ENCODE peak calls at places on chromosome 4, in four cellular contexts. L is activated T-cell treated with anti-CD3 and anti-CD28 coated beads for 4 hours, F is neural crest cell, N is WTC11. D is an unnamed sample.

GRCh38 chr4:5826437-5827107 is 66.3 kb downstream of the CRMP1 start:
- DNase-seq in L (no peak), F (no peak), N (no peak), D (no peak)

GRCh38 chr4:76339364-76339763 is 32.8 kb downstream of the STBD1 start:
- DNase-seq in N (no peak), F (no peak), L (no peak), D (no peak)

GRCh38 chr4:4782969-4783368 is 76.5 kb upstream of the MSX1 start:
- DNase-seq in F (no peak), N (no peak), L (no peak), D (no peak)

GRCh38 chr4:38857354-38858096 is 908 bp upstream of the TLR6 start:
- DNase-seq in L (no peak), N (no peak), F (no peak), D (peak)

GRCh38 chr4:7661846-7662506 is 227.2 kb upstream of the PSAPL1 start:
- DNase-seq in L (no peak), F (no peak), N (no peak), D (no peak)

GRCh38 chr4:168654206-168655174 is 157.6 kb downstream of the PALLD start:
- DNase-seq in F (no peak), N (peak), L (no peak), D (no peak)

GRCh38 chr4:170226288-170226687 is 136.5 kb upstream of the AADAT start:
- DNase-seq in L (no peak), F (no peak), N (no peak), D (no peak)

GRCh38 chr4:129223955-129224354 is 128.0 kb downstream of the C4orf33 start:
- DNase-seq in F (no peak), N (no peak), L (no peak), D (no peak)

GRCh38 chr4:99612281-99612680 is 37.7 kb downstream of the MTTP start:
- DNase-seq in N (no peak), L (no peak), F (no peak), D (no peak)

GRCh38 chr4:54213001-54213400 is 16.1 kb upstream of the PDGFRA start:
- DNase-seq in N (no peak), L (no peak), F (no peak), D (no peak)

GRCh38 chr4:79311279-79311678 is 14.6 kb downstream of the NAA11 start:
- DNase-seq in N (no peak), L (no peak), F (no peak), D (no peak)

GRCh38 chr4:138522366-138522765 is 280.2 kb upstream of the SLC7A11 start:
- DNase-seq in L (no peak), F (no peak), N (no peak), D (no peak)

GRCh38 chr4:73603307-73603710 is 16.9 kb downstream of the RASSF6 start:
- DNase-seq in L (no peak), F (no peak), N (no peak), D (peak)

GRCh38 chr4:20252656-20253271 is 1.1 kb downstream of the SLIT2 start:
- DNase-seq in L (no peak), F (peak), N (peak), D (peak)

GRCh38 chr4:84697159-84697558 is 114.2 kb downstream of the CDS1 start:
- DNase-seq in F (no peak), N (no peak), L (no peak), D (no peak)

GRCh38 chr4:102247041-102247440 is 98.2 kb downstream of the SLC39A8 start:
- DNase-seq in L (no peak), N (no peak), F (no peak), D (no peak)

GRCh38 chr4:12579172-12579571 is 905.0 kb downstream of the RAB28 start:
- DNase-seq in L (no peak), F (no peak), N (no peak), D (no peak)